ENCODE peak calls at places on chromosomes 16 and 17, in seven cellular contexts. L is neural progenitor cell, H is GM23338, N is SK-N-SH, X is HCT116, D is GM23248, K is PC-3. J is an unnamed sample.

GRCh38 chr17:7922499-7923289 is 6.6 kb upstream of the RNF227 start:
- DNase-seq in L (peak), H (peak), N (no peak), X (no peak), D (peak), K (no peak), J (no peak)

GRCh38 chr17:63275318-63275967 is 170.7 kb downstream of the CYB561 start:
- DNase-seq in L (no peak), H (no peak), N (no peak), X (peak), D (peak), K (peak), J (no peak)

GRCh38 chr17:10019941-10020403 is 114.9 kb upstream of the RCVRN start:
- DNase-seq in L (peak), H (no peak), N (no peak), X (no peak), D (no peak), K (no peak), J (no peak)

GRCh38 chr17:44758414-44759095 is at the start of gene ADAM11:
- DNase-seq in L (peak), H (peak), N (peak), X (no peak), D (peak), K (no peak), J (no peak)

GRCh38 chr16:77435240-77435819 is 496 bp upstream of the ADAMTS18 start:
- DNase-seq in L (peak), H (peak), N (no peak), X (no peak), D (no peak), K (no peak), J (no peak)

GRCh38 chr16:89052191-89052787 is 41.4 kb upstream of the ACSF3 start:
- DNase-seq in L (no peak), H (no peak), N (peak), X (no peak), D (peak), K (peak), J (no peak)

GRCh38 chr17:34997355-34997862 is 17.1 kb downstream of the LIG3 start:
- DNase-seq in L (no peak), H (no peak), N (no peak), X (no peak), D (no peak), K (peak), J (no peak)

GRCh38 chr17:17628388-17629008 is 37.0 kb upstream of the PEMT start:
- DNase-seq in L (no peak), H (no peak), N (no peak), X (no peak), D (peak), K (no peak), J (peak)

GRCh38 chr16:18932243-18932997 is 6.2 kb upstream of the SMG1 start:
- DNase-seq in L (peak), H (no peak), N (no peak), X (no peak), D (peak), K (peak), J (no peak)

DNA sequence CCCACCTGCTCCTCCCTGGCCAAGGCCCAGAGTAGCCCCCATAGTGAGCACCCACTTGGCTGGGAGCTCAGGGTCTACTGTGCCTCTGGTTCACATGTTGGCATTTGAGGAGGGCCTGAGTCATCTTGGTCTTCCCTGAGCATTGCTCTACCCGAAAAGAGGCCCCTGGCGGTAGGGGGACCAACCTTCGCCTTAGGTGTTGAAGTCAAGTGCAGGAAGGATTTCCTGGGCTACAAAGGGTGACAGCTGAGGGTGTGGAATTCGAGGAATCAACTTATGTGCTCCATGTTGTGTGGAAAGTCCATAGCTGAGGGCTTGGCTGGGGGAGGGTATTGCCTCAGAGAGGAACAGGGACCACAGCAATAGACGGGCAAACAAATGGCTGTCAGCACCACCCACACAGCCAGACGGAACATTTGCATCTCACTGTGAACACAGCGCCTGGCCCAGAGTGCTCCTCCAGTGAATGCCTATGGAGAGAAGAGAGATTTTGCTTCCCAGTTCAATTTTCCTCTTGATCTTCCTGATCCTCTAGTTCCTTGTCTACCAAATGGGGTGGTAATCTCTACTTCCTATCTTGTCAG is 35.6 kb upstream of the NGFR start:
- DNase-seq in L (no peak), H (peak), N (no peak), X (no peak), D (no peak), K (no peak), J (no peak)
- TF ChIP-seq EZH2phosphoT487 in L (no peak), H (no peak), N (no peak), X (no peak), D (no peak), K (no peak), J (no peak)

DNA sequence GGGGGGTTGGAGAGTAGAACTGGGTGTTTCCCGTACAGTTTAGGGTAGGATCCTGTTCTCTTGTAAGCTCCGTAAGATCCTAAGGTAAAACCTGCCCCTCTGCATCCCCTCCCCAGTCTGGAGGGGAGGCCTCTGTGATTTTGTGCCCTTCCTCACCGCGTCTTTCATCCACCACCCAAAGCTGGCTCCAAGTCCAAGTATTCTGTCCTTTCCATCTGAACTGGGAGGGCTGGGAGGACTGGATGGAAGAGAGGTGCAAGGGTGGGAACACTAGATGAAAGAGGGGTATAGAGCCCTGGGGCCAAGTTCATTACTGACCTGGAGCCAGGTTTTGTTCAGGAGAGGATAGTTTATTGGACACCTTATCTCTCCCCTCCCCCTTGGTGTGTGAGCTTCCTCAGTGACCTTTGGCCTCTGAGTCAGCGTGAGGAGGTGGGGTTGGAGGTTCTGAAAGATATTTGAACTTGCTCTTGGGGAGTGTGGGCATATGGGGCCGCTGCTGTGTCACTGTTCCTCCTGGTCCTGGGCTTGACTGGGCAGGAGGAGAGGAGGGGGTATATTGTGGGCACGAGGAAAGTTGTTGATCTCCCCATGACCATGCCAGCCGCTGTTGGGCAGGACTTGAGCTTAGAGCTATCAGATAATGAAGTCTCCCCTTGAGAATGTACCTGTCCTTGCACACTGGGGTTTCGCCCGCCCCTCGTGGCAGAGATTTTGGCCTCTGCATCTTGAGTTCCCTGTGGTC is 1.6 kb downstream of the LASP1 start:
- DNase-seq in L (peak), H (peak), N (no peak), X (no peak), D (peak), K (peak), J (peak)
- TF ChIP-seq EZH2phosphoT487 in L (no peak), H (no peak), N (no peak), X (no peak), D (no peak), K (no peak), J (no peak)

GRCh38 chr17:2056221-2057129 is 1.6 kb downstream of the HIC1 start:
- DNase-seq in L (peak), H (peak), N (no peak), X (no peak), D (peak), K (no peak), J (no peak)
- TF ChIP-seq EZH2phosphoT487 in L (peak), H (no peak), N (no peak), X (no peak), D (no peak), K (no peak), J (no peak)

GRCh38 chr16:22255335-22255734 is 41.9 kb upstream of the POLR3E start:
- DNase-seq in L (no peak), H (no peak), N (no peak), X (no peak), D (peak), K (no peak), J (peak)
- TF ChIP-seq EZH2phosphoT487 in L (no peak), H (no peak), N (no peak), X (no peak), D (no peak), K (no peak), J (no peak)

GRCh38 chr17:4951486-4951885 is 567 bp downstream of the ENO3 start:
- DNase-seq in L (no peak), H (no peak), N (no peak), X (no peak), D (no peak), K (no peak), J (no peak)
- TF ChIP-seq EZH2phosphoT487 in L (no peak), H (no peak), N (no peak), X (no peak), D (no peak), K (no peak), J (no peak)

DNA sequence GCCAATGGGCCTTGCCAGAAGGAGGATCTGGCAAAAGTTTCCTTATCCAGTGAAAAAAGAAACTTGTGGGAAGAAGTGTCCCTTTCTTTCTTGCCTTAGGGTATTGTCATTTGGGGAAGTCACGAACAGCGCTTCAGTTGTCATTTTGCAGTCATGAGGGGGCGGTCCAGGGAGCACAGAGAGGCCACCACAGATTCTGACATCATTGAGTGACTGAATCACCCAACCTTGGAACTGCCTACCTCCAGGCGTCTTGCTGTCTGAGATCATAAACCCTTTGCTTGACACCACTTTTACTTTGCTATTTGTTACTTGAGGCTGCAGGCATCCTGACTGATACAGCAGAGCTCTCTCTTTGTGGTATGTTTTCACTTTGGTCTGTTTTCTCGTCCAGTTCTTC is 3.1 kb upstream of the WSCD1 start:
- DNase-seq in L (no peak), H (no peak), N (no peak), X (no peak), D (no peak), K (no peak), J (no peak)
- TF ChIP-seq EZH2phosphoT487 in L (no peak), H (no peak), N (no peak), X (no peak), D (no peak), K (no peak), J (no peak)

GRCh38 chr16:56999409-57000270 is 10.3 kb downstream of the NLRC5 start:
- DNase-seq in L (no peak), H (no peak), N (no peak), X (no peak), D (no peak), K (no peak), J (no peak)

GRCh38 chr16:56998861-56999260 is 9.5 kb downstream of the NLRC5 start:
- DNase-seq in L (peak), H (no peak), N (no peak), X (no peak), D (no peak), K (no peak), J (no peak)

GRCh38 chr16:56998352-56998751 is 9.0 kb downstream of the NLRC5 start:
- DNase-seq in L (no peak), H (no peak), N (no peak), X (no peak), D (no peak), K (no peak), J (no peak)

GRCh38 chr16:56997264-56997663 is 7.9 kb downstream of the NLRC5 start:
- DNase-seq in L (no peak), H (no peak), N (no peak), X (no peak), D (no peak), K (no peak), J (no peak)

DNA sequence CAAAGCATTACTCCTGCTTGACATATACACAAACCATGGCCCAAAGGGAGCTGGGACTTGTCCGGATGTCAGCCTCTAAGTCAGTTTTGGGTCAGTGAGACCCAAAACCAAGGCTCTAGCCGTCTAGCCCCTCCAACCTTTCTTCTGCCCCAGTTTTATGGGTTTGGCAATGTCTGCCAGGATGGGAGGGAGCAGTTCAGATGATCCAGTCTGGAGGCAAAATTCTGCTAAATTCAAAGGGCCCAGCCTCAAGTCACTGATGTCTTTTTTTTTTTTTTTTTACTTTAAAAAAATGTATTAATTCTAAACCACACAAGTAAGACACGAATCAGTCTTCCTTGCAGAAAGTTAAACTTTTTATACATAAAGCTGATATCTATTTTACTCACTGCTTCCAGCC is 8.6 kb downstream of the NLRC5 start:
- DNase-seq in L (no peak), H (no peak), N (no peak), X (no peak), D (no peak), K (no peak), J (no peak)
- TF ChIP-seq EZH2phosphoT487 in L (no peak), H (no peak), N (no peak), X (no peak), D (no peak), K (no peak), J (no peak)

DNA sequence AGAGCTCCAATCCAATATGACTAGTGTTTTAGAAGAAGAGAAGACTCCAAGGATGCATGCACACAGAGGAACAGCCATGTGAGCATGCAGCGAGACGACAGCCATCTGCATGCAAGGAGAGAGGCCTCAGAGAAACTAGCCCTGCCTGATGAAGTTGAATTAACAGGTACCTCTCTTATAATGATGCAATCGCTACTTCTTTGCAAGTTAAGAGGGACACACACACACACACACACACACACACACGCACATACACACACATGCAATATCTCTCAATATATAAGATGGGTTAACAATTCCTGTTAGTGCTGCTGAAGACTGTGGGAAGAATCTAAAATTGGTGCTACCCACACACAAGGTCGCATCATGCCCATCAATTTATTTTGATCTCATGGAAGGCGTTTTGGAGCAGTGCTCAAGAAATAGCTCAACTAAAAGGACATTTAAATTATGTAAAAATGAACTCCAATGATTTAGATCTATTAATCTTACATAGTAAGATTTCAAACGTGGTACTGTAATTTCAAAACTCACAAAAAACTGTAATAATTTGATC is 7.0 kb upstream of the GINS3 start:
- DNase-seq in L (no peak), H (no peak), N (no peak), X (no peak), D (no peak), K (no peak), J (no peak)
- TF ChIP-seq EZH2phosphoT487 in L (no peak), H (no peak), N (no peak), X (no peak), D (no peak), K (no peak), J (no peak)

GRCh38 chr17:50534222-50534978 is 1.9 kb downstream of the EPN3 start:
- DNase-seq in L (peak), H (peak), N (peak), X (peak), D (peak), K (peak), J (no peak)
- TF ChIP-seq EZH2phosphoT487 in L (no peak), H (no peak), N (no peak), X (no peak), D (no peak), K (no peak), J (no peak)

GRCh38 chr16:474420-475122 is 49.1 kb downstream of the RAB11FIP3 start:
- DNase-seq in L (no peak), H (no peak), N (no peak), X (no peak), D (no peak), K (no peak), J (no peak)
- TF ChIP-seq EZH2phosphoT487 in L (no peak), H (no peak), N (no peak), X (no peak), D (no peak), K (no peak), J (no peak)